ENCODE peak calls at places on chromosomes 6 and 20, in nine cellular contexts. W is left lung, E is GM13976, G is osteocyte, Y is HepG2, S is type B pancreatic cell, Z is K562, V is breast epithelium, U is epithelial cell of esophagus. N is an unnamed sample.
A peak's percentile ranks its signal among the peaks of the same experiment; 100 is the strongest.

GRCh38 chr6:75563032-75563431 is 38.6 kb upstream of the SENP6 start:
- DNase-seq in W (no peak), E (peak; percentile 28), G (no peak), Y (peak; percentile 37), S (no peak), Z (no peak), V (no peak), U (peak; percentile 54), N (no peak)

GRCh38 chr6:139711714-139712585 is 337.5 kb upstream of the CITED2 start:
- DNase-seq in W (no peak), E (no peak), G (no peak), Y (no peak), S (no peak), Z (no peak), V (no peak), U (peak; percentile 76), N (no peak)

GRCh38 chr6:81067057-81067456 is 685.4 kb downstream of the TENT5A start:
- DNase-seq in W (no peak), E (no peak), G (no peak), Y (no peak), S (no peak), Z (no peak), V (no peak), U (no peak), N (no peak)

GRCh38 chr6:127933852-127934840 is 33.3 kb upstream of the THEMIS start:
- DNase-seq in W (no peak), E (no peak), G (no peak), Y (no peak), S (no peak), Z (no peak), V (no peak), U (no peak), N (no peak)

GRCh38 chr20:32163951-32164350 is 43.6 kb downstream of the PLAGL2 start:
- DNase-seq in W (no peak), E (no peak), G (no peak), Y (no peak), S (no peak), Z (no peak), V (no peak), U (no peak), N (no peak)

GRCh38 chr20:43442310-43442880 is 15.3 kb upstream of the SRSF6 start:
- DNase-seq in W (no peak), E (no peak), G (no peak), Y (peak; percentile 42), S (no peak), Z (no peak), V (no peak), U (no peak), N (no peak)

GRCh38 chr6:41055149-41055548 is 2.1 kb downstream of the APOBEC2 start:
- DNase-seq in W (no peak), E (no peak), G (no peak), Y (no peak), S (no peak), Z (no peak), V (no peak), U (no peak), N (no peak)

GRCh38 chr20:35831029-35831428 is 59.2 kb downstream of the PHF20 start:
- DNase-seq in W (no peak), E (no peak), G (no peak), Y (no peak), S (no peak), Z (no peak), V (no peak), U (peak; percentile 26), N (no peak)

GRCh38 chr20:50646483-50646996 is 44.8 kb downstream of the RIPOR3 start:
- DNase-seq in W (no peak), E (no peak), G (no peak), Y (no peak), S (no peak), Z (peak; percentile 49), V (no peak), U (peak; percentile 71), N (no peak)

GRCh38 chr6:83518946-83519489 is 6.7 kb downstream of the PRSS35 start:
- DNase-seq in W (no peak), E (no peak), G (no peak), Y (no peak), S (no peak), Z (no peak), V (no peak), U (no peak), N (no peak)

GRCh38 chr6:41455818-41456217 is 90.4 kb upstream of the FOXP4 start:
- DNase-seq in W (no peak), E (no peak), G (no peak), Y (no peak), S (no peak), Z (no peak), V (no peak), U (no peak), N (no peak)

GRCh38 chr6:159929819-159930218 is 39.0 kb downstream of the MAS1 start:
- DNase-seq in W (no peak), E (peak; percentile 22), G (no peak), Y (no peak), S (no peak), Z (no peak), V (no peak), U (peak; percentile 17), N (peak; percentile 42)

GRCh38 chr6:36838896-36839818 is at the start of gene CPNE5:
- DNase-seq in W (no peak), E (no peak), G (no peak), Y (no peak), S (no peak), Z (peak; percentile 69), V (no peak), U (no peak), N (peak; percentile 33)

GRCh38 chr20:54742193-54742592 is 266.8 kb downstream of the DOK5 start:
- DNase-seq in W (no peak), E (no peak), G (no peak), Y (no peak), S (no peak), Z (no peak), V (no peak), U (no peak), N (no peak)

GRCh38 chr6:88445188-88445958 is 279.2 kb upstream of the CNR1 start:
- DNase-seq in W (no peak), E (no peak), G (no peak), Y (no peak), S (no peak), Z (no peak), V (no peak), U (no peak), N (no peak)

DNA sequence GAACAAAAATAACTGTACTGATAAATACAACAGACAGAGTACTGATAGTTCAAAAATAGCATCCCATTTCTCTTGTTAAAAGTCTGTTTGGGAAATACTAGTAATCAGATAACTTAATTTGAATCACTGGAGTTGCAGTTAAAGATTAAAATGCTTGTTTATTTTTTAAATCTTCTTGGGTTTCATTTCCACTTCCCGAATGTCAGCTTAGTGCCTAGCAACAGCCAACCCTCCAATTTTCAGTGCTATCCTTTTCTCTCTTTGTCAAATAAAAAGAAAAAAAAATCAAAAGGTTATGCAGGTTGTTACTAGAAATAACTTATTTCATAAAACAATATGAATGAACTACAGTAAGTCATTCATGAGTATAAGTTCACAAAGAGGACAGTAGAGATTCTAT is 257.7 kb upstream of the STXBP5 start:
- DNase-seq in W (no peak), E (no peak), G (no peak), Y (no peak), S (no peak), Z (no peak), V (no peak), U (no peak), N (no peak)
- TF ChIP-seq CTCF in W (no peak), E (no peak), G (no peak), Y (no peak), S (no peak), Z (no peak), V (no peak), U (no peak), N (no peak)

DNA sequence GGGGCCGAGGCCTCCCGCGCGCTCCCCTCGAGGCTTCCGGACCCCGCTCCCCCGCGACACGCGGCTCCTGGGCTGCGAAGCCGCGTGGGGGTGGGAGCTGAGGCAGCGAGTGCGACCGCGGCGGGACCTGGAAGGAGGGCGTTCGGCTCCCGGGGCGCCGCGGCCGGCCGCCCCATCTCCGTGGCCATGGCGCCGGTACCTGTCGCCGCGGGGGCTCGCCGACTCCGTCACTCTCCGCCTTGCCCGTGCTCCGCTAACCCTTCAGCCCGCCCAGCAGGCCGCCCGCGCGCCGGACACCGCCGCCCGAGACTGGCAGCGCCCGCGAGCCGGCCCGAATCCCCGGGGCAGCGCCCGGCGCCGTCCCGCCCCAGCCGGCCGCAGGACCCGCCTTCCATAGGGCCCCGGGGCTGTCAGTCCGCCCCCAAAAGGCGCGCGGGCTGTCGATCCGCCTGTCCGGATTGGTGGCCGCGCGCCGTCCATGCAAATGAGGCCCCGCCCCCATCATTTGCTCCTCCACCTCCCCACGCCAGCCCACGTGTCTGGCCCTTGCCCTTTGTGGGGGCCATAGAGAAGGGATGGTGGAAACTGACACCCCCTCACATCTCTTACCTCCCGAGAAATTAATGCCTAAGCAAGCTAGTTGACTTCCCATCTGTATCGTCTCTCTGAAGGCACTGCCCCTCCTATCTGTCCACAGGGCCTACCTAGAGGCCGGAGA is at the start of gene FKBP5:
- DNase-seq in W (peak; percentile 98), E (peak; percentile 97), G (peak; percentile 97), Y (peak; percentile 89), S (peak; percentile 90), Z (peak; percentile 100), V (peak; percentile 95), U (peak; percentile 93), N (peak; percentile 78)
- TF ChIP-seq CTCF in W (no peak), E (no peak), G (no peak), Y (peak; percentile 25), S (no peak), Z (no peak), V (no peak), U (no peak), N (no peak)

GRCh38 chr6:30394139-30394538 is 49.2 kb downstream of the RPP21 start:
- DNase-seq in W (no peak), E (no peak), G (no peak), Y (no peak), S (no peak), Z (no peak), V (no peak), U (no peak), N (no peak)

GRCh38 chr6:30399390-30400058 is 54.6 kb downstream of the RPP21 start:
- DNase-seq in W (no peak), E (no peak), G (no peak), Y (no peak), S (no peak), Z (no peak), V (no peak), U (peak; percentile 81), N (no peak)

GRCh38 chr6:30391240-30391639 is 46.3 kb downstream of the RPP21 start:
- DNase-seq in W (no peak), E (no peak), G (no peak), Y (no peak), S (no peak), Z (no peak), V (no peak), U (no peak), N (no peak)

GRCh38 chr6:30397697-30398096 is 52.7 kb downstream of the RPP21 start:
- DNase-seq in W (no peak), E (no peak), G (no peak), Y (no peak), S (no peak), Z (no peak), V (no peak), U (no peak), N (no peak)

GRCh38 chr6:30396833-30397479 is 52.0 kb downstream of the RPP21 start:
- DNase-seq in W (peak; percentile 97), E (peak; percentile 89), G (peak; percentile 93), Y (peak; percentile 58), S (peak; percentile 82), Z (peak; percentile 96), V (peak; percentile 76), U (peak; percentile 65), N (peak; percentile 86)
- TF ChIP-seq CTCF in W (peak; percentile 87), E (peak; percentile 82), G (peak; percentile 92), Y (peak; percentile 99), S (peak; percentile 92), Z (peak; percentile 96), V (peak; percentile 22), U (peak; percentile 77), N (peak; percentile 77)

GRCh38 chr20:63254536-63255384 is 497 bp upstream of the NKAIN4 start:
- DNase-seq in W (no peak), E (peak; percentile 62), G (no peak), Y (no peak), S (no peak), Z (no peak), V (no peak), U (no peak), N (no peak)
- TF ChIP-seq CTCF in W (no peak), E (no peak), G (no peak), Y (no peak), S (no peak), Z (no peak), V (no peak), U (no peak), N (no peak)

N was measured in mesothelial cell of epicardium.